ENCODE peak calls at places on chromosomes 12 and 14, in four cellular contexts. U is iPS DF 6.9, D is PC-3, Y is GM04503. B is an unnamed sample.

GRCh38 chr14:71398450-71398849 is 491.2 kb downstream of the PCNX1 start:
- DNase-seq in D (no peak), U (no peak), Y (no peak), B (no peak)

GRCh38 chr14:23643533-23644194 is 7.5 kb downstream of the DHRS2 start:
- DNase-seq in U (no peak), Y (no peak), D (no peak), B (no peak)

GRCh38 chr14:75295491-75296338 is 17.1 kb downstream of the FOS start:
- DNase-seq in D (peak), Y (no peak), U (no peak), B (peak)

GRCh38 chr12:107843351-107844311 is 69.1 kb downstream of the ASCL4 start:
- DNase-seq in D (no peak), Y (no peak), U (no peak), B (no peak)

GRCh38 chr14:68972507-68973272 is 6.4 kb downstream of the ACTN1 start:
- DNase-seq in U (no peak), Y (no peak), D (no peak), B (no peak)

GRCh38 chr12:90065301-90065801 is 356.7 kb upstream of the ATP2B1 start:
- DNase-seq in Y (no peak), D (peak), U (no peak), B (no peak)

GRCh38 chr14:34301107-34301734 is 160.8 kb downstream of the SPTSSA start:
- DNase-seq in Y (peak), D (peak), U (no peak), B (peak)

GRCh38 chr12:109767991-109768900 is 54.6 kb downstream of the FAM222A start:
- DNase-seq in U (no peak), D (no peak), Y (no peak), B (no peak)

GRCh38 chr12:1217191-1217949 is 226.3 kb downstream of the ERC1 start:
- DNase-seq in D (peak), U (no peak), Y (peak), B (no peak)

GRCh38 chr14:75132374-75133086 is 5.7 kb upstream of the NEK9 start:
- DNase-seq in Y (peak), U (no peak), D (peak), B (peak)

GRCh38 chr12:124633269-124633953 is 66.0 kb upstream of the NCOR2 start:
- DNase-seq in U (no peak), D (peak), Y (no peak), B (no peak)

GRCh38 chr12:122610911-122611310 is 83.9 kb downstream of the KNTC1 start:
- DNase-seq in Y (no peak), D (peak), U (no peak), B (no peak)

GRCh38 chr14:38618514-38618913 is 362.6 kb upstream of the CLEC14A start:
- DNase-seq in D (no peak), Y (no peak), U (no peak), B (no peak)

GRCh38 chr14:85534435-85534834 is 4.5 kb downstream of the FLRT2 start:
- DNase-seq in Y (no peak), U (no peak), D (no peak), B (no peak)